ENCODE peak calls at places on chromosomes 1 and 21, in eight cellular contexts. One of them, this sample, is unnamed.

GRCh38 chr1:176174108-176174507 is 33.0 kb downstream of the COP1 start:
- DNase-seq in IMR-90: peak
- DNase-seq in HL-60: no peak
- DNase-seq in adrenal gland: no peak
- DNase-seq in bronchial epithelial cell: no peak
- DNase-seq in uterus: no peak
- DNase-seq in fibroblast of the aortic adventitia: no peak
- DNase-seq in cardiac fibroblast: no peak
- DNase-seq in this sample: no peak

GRCh38 chr1:236808005-236808404 is 12.9 kb downstream of the MTR start:
- DNase-seq in IMR-90: peak
- DNase-seq in HL-60: no peak
- DNase-seq in adrenal gland: no peak
- DNase-seq in bronchial epithelial cell: no peak
- DNase-seq in uterus: no peak
- DNase-seq in fibroblast of the aortic adventitia: no peak
- DNase-seq in cardiac fibroblast: no peak
- DNase-seq in this sample: no peak

GRCh38 chr1:21837476-21837875 is 25.4 kb downstream of the LDLRAD2 start:
- DNase-seq in IMR-90: no peak
- DNase-seq in HL-60: no peak
- DNase-seq in adrenal gland: no peak
- DNase-seq in bronchial epithelial cell: no peak
- DNase-seq in uterus: no peak
- DNase-seq in fibroblast of the aortic adventitia: no peak
- DNase-seq in cardiac fibroblast: no peak
- DNase-seq in this sample: no peak

GRCh38 chr1:33455537-33456301 is 16.7 kb upstream of the ZSCAN20 start:
- DNase-seq in IMR-90: peak
- DNase-seq in HL-60: peak
- DNase-seq in adrenal gland: peak
- DNase-seq in bronchial epithelial cell: peak
- DNase-seq in uterus: peak
- DNase-seq in fibroblast of the aortic adventitia: peak
- DNase-seq in cardiac fibroblast: peak
- DNase-seq in this sample: peak

GRCh38 chr1:1213153-1213918 is 617 bp downstream of the TNFRSF4 start:
- DNase-seq in IMR-90: no peak
- DNase-seq in HL-60: peak
- DNase-seq in adrenal gland: no peak
- DNase-seq in bronchial epithelial cell: no peak
- DNase-seq in uterus: no peak
- DNase-seq in fibroblast of the aortic adventitia: no peak
- DNase-seq in cardiac fibroblast: no peak
- DNase-seq in this sample: no peak

GRCh38 chr1:175009532-175009931 is 9.8 kb downstream of the CACYBP start:
- DNase-seq in IMR-90: no peak
- DNase-seq in HL-60: no peak
- DNase-seq in adrenal gland: no peak
- DNase-seq in bronchial epithelial cell: no peak
- DNase-seq in uterus: no peak
- DNase-seq in fibroblast of the aortic adventitia: no peak
- DNase-seq in cardiac fibroblast: no peak
- DNase-seq in this sample: no peak

GRCh38 chr1:169348356-169349036 is 19.1 kb downstream of the NME7 start:
- DNase-seq in IMR-90: peak
- DNase-seq in HL-60: peak
- DNase-seq in adrenal gland: no peak
- DNase-seq in bronchial epithelial cell: peak
- DNase-seq in uterus: no peak
- DNase-seq in fibroblast of the aortic adventitia: peak
- DNase-seq in cardiac fibroblast: peak
- DNase-seq in this sample: no peak

GRCh38 chr1:90717665-90718410 is 736 bp upstream of the BARHL2 start:
- DNase-seq in IMR-90: peak
- DNase-seq in HL-60: no peak
- DNase-seq in adrenal gland: no peak
- DNase-seq in bronchial epithelial cell: no peak
- DNase-seq in uterus: no peak
- DNase-seq in fibroblast of the aortic adventitia: peak
- DNase-seq in cardiac fibroblast: peak
- DNase-seq in this sample: no peak

GRCh38 chr21:37130971-37131370 is 57.9 kb downstream of the TTC3 start:
- DNase-seq in IMR-90: peak
- DNase-seq in HL-60: no peak
- DNase-seq in adrenal gland: no peak
- DNase-seq in bronchial epithelial cell: peak
- DNase-seq in uterus: no peak
- DNase-seq in fibroblast of the aortic adventitia: peak
- DNase-seq in cardiac fibroblast: peak
- DNase-seq in this sample: no peak

GRCh38 chr1:225928186-225929175 is 4.4 kb upstream of the PYCR2 start:
- DNase-seq in IMR-90: no peak
- DNase-seq in HL-60: peak
- DNase-seq in adrenal gland: no peak
- DNase-seq in bronchial epithelial cell: no peak
- DNase-seq in uterus: no peak
- DNase-seq in fibroblast of the aortic adventitia: no peak
- DNase-seq in cardiac fibroblast: no peak
- DNase-seq in this sample: no peak

GRCh38 chr1:65260851-65261473 is 48.4 kb upstream of the DNAJC6 start:
- DNase-seq in IMR-90: peak
- DNase-seq in HL-60: no peak
- DNase-seq in adrenal gland: peak
- DNase-seq in bronchial epithelial cell: peak
- DNase-seq in uterus: no peak
- DNase-seq in fibroblast of the aortic adventitia: no peak
- DNase-seq in cardiac fibroblast: no peak
- DNase-seq in this sample: peak

GRCh38 chr1:151547119-151547899 is 7.2 kb downstream of the TUFT1 start:
- DNase-seq in IMR-90: peak
- DNase-seq in HL-60: no peak
- DNase-seq in adrenal gland: peak
- DNase-seq in bronchial epithelial cell: peak
- DNase-seq in uterus: peak
- DNase-seq in fibroblast of the aortic adventitia: peak
- DNase-seq in cardiac fibroblast: peak
- DNase-seq in this sample: peak

GRCh38 chr1:42430751-42431150 is 25.1 kb downstream of the ZMYND12 start:
- DNase-seq in IMR-90: no peak
- DNase-seq in HL-60: no peak
- DNase-seq in adrenal gland: no peak
- DNase-seq in bronchial epithelial cell: no peak
- DNase-seq in uterus: no peak
- DNase-seq in fibroblast of the aortic adventitia: no peak
- DNase-seq in cardiac fibroblast: no peak
- DNase-seq in this sample: no peak

GRCh38 chr1:90963651-90964050 is 58.2 kb downstream of the ZNF644 start:
- DNase-seq in IMR-90: peak
- DNase-seq in HL-60: no peak
- DNase-seq in adrenal gland: no peak
- DNase-seq in bronchial epithelial cell: peak
- DNase-seq in uterus: no peak
- DNase-seq in fibroblast of the aortic adventitia: no peak
- DNase-seq in cardiac fibroblast: no peak
- DNase-seq in this sample: no peak

GRCh38 chr1:116193768-116194167 is 82.6 kb downstream of the MAB21L3 start:
- DNase-seq in IMR-90: no peak
- DNase-seq in HL-60: no peak
- DNase-seq in adrenal gland: no peak
- DNase-seq in bronchial epithelial cell: no peak
- DNase-seq in uterus: no peak
- DNase-seq in fibroblast of the aortic adventitia: no peak
- DNase-seq in cardiac fibroblast: no peak
- DNase-seq in this sample: no peak
- H3K4me3 ChIP-seq in IMR-90: no peak
- H3K4me3 ChIP-seq in HL-60: no peak
- H3K4me3 ChIP-seq in adrenal gland: no peak
- H3K4me3 ChIP-seq in bronchial epithelial cell: no peak
- H3K4me3 ChIP-seq in uterus: no peak
- H3K4me3 ChIP-seq in fibroblast of the aortic adventitia: no peak
- H3K4me3 ChIP-seq in cardiac fibroblast: no peak
- H3K4me3 ChIP-seq in this sample: no peak

GRCh38 chr1:19395678-19396192 is 83.6 kb downstream of the SLC66A1 start:
- DNase-seq in IMR-90: peak
- DNase-seq in HL-60: no peak
- DNase-seq in adrenal gland: no peak
- DNase-seq in bronchial epithelial cell: peak
- DNase-seq in uterus: no peak
- DNase-seq in fibroblast of the aortic adventitia: peak
- DNase-seq in cardiac fibroblast: no peak
- DNase-seq in this sample: peak

GRCh38 chr1:19397217-19397945 is 85.3 kb downstream of the SLC66A1 start:
- DNase-seq in IMR-90: no peak
- DNase-seq in HL-60: no peak
- DNase-seq in adrenal gland: no peak
- DNase-seq in bronchial epithelial cell: no peak
- DNase-seq in uterus: no peak
- DNase-seq in fibroblast of the aortic adventitia: no peak
- DNase-seq in cardiac fibroblast: no peak
- DNase-seq in this sample: no peak

GRCh38 chr1:19400189-19400588 is 85.2 kb downstream of the CAPZB start:
- DNase-seq in IMR-90: no peak
- DNase-seq in HL-60: no peak
- DNase-seq in adrenal gland: no peak
- DNase-seq in bronchial epithelial cell: no peak
- DNase-seq in uterus: no peak
- DNase-seq in fibroblast of the aortic adventitia: peak
- DNase-seq in cardiac fibroblast: peak
- DNase-seq in this sample: no peak

GRCh38 chr1:19396280-19396679 is 84.2 kb downstream of the SLC66A1 start:
- DNase-seq in IMR-90: no peak
- DNase-seq in HL-60: no peak
- DNase-seq in adrenal gland: no peak
- DNase-seq in bronchial epithelial cell: no peak
- DNase-seq in uterus: no peak
- DNase-seq in fibroblast of the aortic adventitia: no peak
- DNase-seq in cardiac fibroblast: no peak
- DNase-seq in this sample: no peak

DNA sequence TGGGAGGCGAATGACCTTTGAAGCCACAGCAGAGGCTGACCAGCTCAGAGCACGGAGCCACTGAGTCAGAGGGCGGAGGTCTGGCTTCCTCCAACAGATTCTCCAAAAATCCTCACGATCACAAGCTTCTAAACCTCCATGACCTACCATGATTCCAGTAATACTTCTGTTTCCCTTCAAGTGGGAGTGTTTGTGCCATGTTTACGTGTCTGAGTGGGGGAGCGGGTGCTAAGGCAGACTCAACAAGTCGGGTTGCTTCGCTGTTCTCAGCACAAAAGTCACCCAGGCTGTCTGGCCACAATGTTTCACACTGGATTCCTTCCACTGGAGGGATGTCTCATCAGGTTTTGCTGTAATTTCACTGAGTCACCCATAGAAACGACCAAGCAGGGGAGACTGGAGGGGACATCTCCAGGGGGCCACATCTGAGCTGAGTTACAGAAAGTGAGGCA is 86.2 kb downstream of the SLC66A1 start:
- DNase-seq in IMR-90: peak
- DNase-seq in HL-60: no peak
- DNase-seq in adrenal gland: no peak
- DNase-seq in bronchial epithelial cell: peak
- DNase-seq in uterus: peak
- DNase-seq in fibroblast of the aortic adventitia: peak
- DNase-seq in cardiac fibroblast: peak
- DNase-seq in this sample: peak
- TF ChIP-seq CTCF in IMR-90: peak
- TF ChIP-seq CTCF in HL-60: no peak
- TF ChIP-seq CTCF in adrenal gland: no peak
- TF ChIP-seq CTCF in bronchial epithelial cell: peak
- TF ChIP-seq CTCF in uterus: peak
- TF ChIP-seq CTCF in fibroblast of the aortic adventitia: peak
- TF ChIP-seq CTCF in cardiac fibroblast: peak
- TF ChIP-seq CTCF in this sample: peak

GRCh38 chr1:228646717-228647522 is 88.4 kb upstream of the RHOU start:
- DNase-seq in IMR-90: peak
- DNase-seq in HL-60: peak
- DNase-seq in adrenal gland: peak
- DNase-seq in bronchial epithelial cell: peak
- DNase-seq in uterus: peak
- DNase-seq in fibroblast of the aortic adventitia: peak
- DNase-seq in cardiac fibroblast: peak
- DNase-seq in this sample: no peak
- H3K4me3 ChIP-seq in IMR-90: peak
- H3K4me3 ChIP-seq in HL-60: peak
- H3K4me3 ChIP-seq in adrenal gland: peak
- H3K4me3 ChIP-seq in bronchial epithelial cell: peak
- H3K4me3 ChIP-seq in uterus: peak
- H3K4me3 ChIP-seq in fibroblast of the aortic adventitia: peak
- H3K4me3 ChIP-seq in cardiac fibroblast: peak
- H3K4me3 ChIP-seq in this sample: peak

DNA sequence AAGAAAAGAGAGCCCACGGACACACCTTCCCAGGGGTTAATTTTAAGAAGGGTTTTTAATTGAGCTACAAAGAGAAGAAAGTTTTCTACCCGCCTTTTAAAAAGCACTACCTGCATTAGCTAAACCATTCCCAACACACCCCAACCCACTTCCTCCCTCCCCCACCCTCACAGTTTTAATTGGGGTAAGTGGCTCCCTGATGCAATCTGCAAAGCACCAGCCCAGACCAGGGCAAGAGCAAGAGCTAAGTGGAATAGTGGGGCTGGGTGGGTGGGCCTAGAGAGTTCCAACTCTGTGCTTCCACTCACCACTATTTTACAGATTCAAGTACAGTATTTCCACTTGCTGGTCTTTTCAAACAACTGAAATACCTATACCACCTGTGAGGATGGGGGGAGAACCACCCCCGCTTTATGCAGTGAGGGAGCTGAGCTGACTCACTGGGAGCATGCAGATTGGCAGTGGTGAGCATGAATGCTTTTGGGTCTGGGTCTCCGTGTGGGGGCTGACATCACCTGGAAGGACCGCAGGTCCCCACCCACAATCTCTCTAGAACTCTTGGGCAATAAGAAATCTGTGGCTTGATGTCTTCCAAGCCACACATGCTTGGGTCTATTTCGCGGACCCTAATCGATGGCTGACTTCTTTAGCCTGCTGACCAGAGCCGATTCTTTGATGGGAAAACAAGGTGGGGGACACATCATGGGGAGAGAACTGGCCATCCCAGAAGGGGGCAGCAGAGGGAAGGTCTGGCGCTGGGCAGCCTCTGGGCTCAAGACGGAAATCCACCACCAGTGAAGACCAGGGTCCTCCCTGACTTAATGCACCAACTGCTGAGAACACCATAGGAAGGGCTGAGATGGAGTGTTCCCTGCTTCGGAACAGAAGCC is 95.5 kb downstream of the SSBP3 start:
- DNase-seq in IMR-90: peak
- DNase-seq in HL-60: peak
- DNase-seq in adrenal gland: peak
- DNase-seq in bronchial epithelial cell: no peak
- DNase-seq in uterus: no peak
- DNase-seq in fibroblast of the aortic adventitia: peak
- DNase-seq in cardiac fibroblast: peak
- DNase-seq in this sample: no peak
- TF ChIP-seq CTCF in IMR-90: peak
- TF ChIP-seq CTCF in HL-60: peak
- TF ChIP-seq CTCF in adrenal gland: peak
- TF ChIP-seq CTCF in bronchial epithelial cell: peak
- TF ChIP-seq CTCF in uterus: peak
- TF ChIP-seq CTCF in fibroblast of the aortic adventitia: peak
- TF ChIP-seq CTCF in cardiac fibroblast: peak
- TF ChIP-seq CTCF in this sample: peak

GRCh38 chr1:19390901-19391595 is 78.9 kb downstream of the SLC66A1 start:
- DNase-seq in IMR-90: peak
- DNase-seq in HL-60: peak
- DNase-seq in adrenal gland: peak
- DNase-seq in bronchial epithelial cell: peak
- DNase-seq in uterus: peak
- DNase-seq in fibroblast of the aortic adventitia: peak
- DNase-seq in cardiac fibroblast: peak
- DNase-seq in this sample: peak
- H3K4me3 ChIP-seq in IMR-90: no peak
- H3K4me3 ChIP-seq in HL-60: no peak
- H3K4me3 ChIP-seq in adrenal gland: peak
- H3K4me3 ChIP-seq in bronchial epithelial cell: no peak
- H3K4me3 ChIP-seq in uterus: peak
- H3K4me3 ChIP-seq in fibroblast of the aortic adventitia: peak
- H3K4me3 ChIP-seq in cardiac fibroblast: no peak
- H3K4me3 ChIP-seq in this sample: peak